ENCODE peak calls at places on chromosome 11, in nine cellular contexts. P, H, I, O, G, J, B, F and K are unnamed samples.

GRCh38 chr11:61083601-61084147 is 18.6 kb upstream of the CD5 start:
- DNase-seq in P (no peak), H (no peak), I (no peak), O (no peak), G (no peak), J (no peak), B (no peak), F (no peak), K (no peak)

GRCh38 chr11:119188067-119188466 is 2.8 kb downstream of the NHERF4 start:
- DNase-seq in P (no peak), H (no peak), I (no peak), O (no peak), G (no peak), J (no peak), B (no peak), F (no peak), K (no peak)

GRCh38 chr11:72584293-72584921 is 89.8 kb downstream of the PDE2A start:
- DNase-seq in P (peak), H (no peak), I (peak), O (peak), G (peak), J (peak), B (no peak), F (peak), K (no peak)

GRCh38 chr11:47946682-47947575 is 33.4 kb upstream of the PTPRJ start:
- DNase-seq in P (peak), H (peak), I (peak), O (peak), G (peak), J (peak), B (peak), F (peak), K (peak)

GRCh38 chr11:134801526-134801925 is 389.5 kb upstream of the B3GAT1 start:
- DNase-seq in P (no peak), H (no peak), I (no peak), O (no peak), G (no peak), J (no peak), B (no peak), F (no peak), K (peak)

GRCh38 chr11:44634401-44635281 is 69.2 kb downstream of the CD82 start:
- DNase-seq in P (no peak), H (peak), I (peak), O (peak), G (peak), J (peak), B (peak), F (peak), K (peak)

GRCh38 chr11:64643258-64643881 is 52.4 kb downstream of the SLC22A12 start:
- DNase-seq in P (no peak), H (no peak), I (no peak), O (no peak), G (no peak), J (no peak), B (no peak), F (no peak), K (no peak)

GRCh38 chr11:45652781-45653180 is 12.6 kb downstream of the CHST1 start:
- DNase-seq in P (peak), H (no peak), I (peak), O (no peak), G (no peak), J (no peak), B (peak), F (no peak), K (no peak)

GRCh38 chr11:35106595-35106994 is 32.4 kb upstream of the CD44 start:
- DNase-seq in P (no peak), H (no peak), I (no peak), O (no peak), G (no peak), J (no peak), B (no peak), F (no peak), K (no peak)

GRCh38 chr11:119734788-119735187 is 5.8 kb upstream of the NECTIN1 start:
- DNase-seq in P (peak), H (no peak), I (no peak), O (no peak), G (no peak), J (no peak), B (peak), F (no peak), K (no peak)

GRCh38 chr11:122864386-122864785 is 18.2 kb upstream of the JHY start:
- DNase-seq in P (no peak), H (no peak), I (no peak), O (no peak), G (no peak), J (no peak), B (no peak), F (no peak), K (peak)

GRCh38 chr11:73866586-73866996 is 10.1 kb downstream of the COA4 start:
- DNase-seq in P (no peak), H (peak), I (peak), O (no peak), G (no peak), J (no peak), B (peak), F (no peak), K (no peak)

GRCh38 chr11:58286249-58286648 is 18.2 kb upstream of the OR10W1 start:
- DNase-seq in P (peak), H (peak), I (peak), O (no peak), G (no peak), J (no peak), B (peak), F (no peak), K (no peak)

GRCh38 chr11:46463701-46464100 is 72.1 kb upstream of the CHRM4 start:
- DNase-seq in P (no peak), H (no peak), I (no peak), O (no peak), G (no peak), J (no peak), B (no peak), F (no peak), K (no peak)

GRCh38 chr11:17138562-17138961 is 61.1 kb upstream of the RPS13 start:
- DNase-seq in P (no peak), H (no peak), I (no peak), O (no peak), G (no peak), J (no peak), B (no peak), F (no peak), K (no peak)

GRCh38 chr11:120840661-120841060 is 183.2 kb upstream of the TBCEL start:
- DNase-seq in P (no peak), H (no peak), I (no peak), O (no peak), G (no peak), J (no peak), B (no peak), F (no peak), K (no peak)

GRCh38 chr11:2169626-2170570 is 1.7 kb downstream of the TH start:
- DNase-seq in P (no peak), H (no peak), I (no peak), O (no peak), G (no peak), J (no peak), B (no peak), F (no peak), K (no peak)

GRCh38 chr11:45158210-45158644 is 11.8 kb downstream of the PRDM11 start:
- DNase-seq in P (no peak), H (no peak), I (no peak), O (peak), G (no peak), J (peak), B (no peak), F (no peak), K (no peak)

GRCh38 chr11:72238040-72238450 is 5.9 kb downstream of the PHOX2A start:
- DNase-seq in P (peak), H (no peak), I (peak), O (no peak), G (no peak), J (no peak), B (peak), F (no peak), K (no peak)

GRCh38 chr11:121487191-121487590 is 34.4 kb upstream of the SORL1-AS1 start:
- DNase-seq in P (no peak), H (no peak), I (no peak), O (no peak), G (no peak), J (no peak), B (no peak), F (no peak), K (peak)

GRCh38 chr11:34837246-34837856 is 78.8 kb downstream of the APIP start:
- DNase-seq in P (no peak), H (no peak), I (no peak), O (no peak), G (no peak), J (no peak), B (peak), F (no peak), K (no peak)

GRCh38 chr11:57490456-57491248 is 24.9 kb downstream of the SLC43A1 start:
- DNase-seq in P (no peak), H (no peak), I (peak), O (no peak), G (no peak), J (no peak), B (peak), F (no peak), K (no peak)

GRCh38 chr11:118715245-118715807 is 35.9 kb upstream of the TREH start:
- DNase-seq in P (no peak), H (no peak), I (no peak), O (no peak), G (no peak), J (no peak), B (no peak), F (no peak), K (no peak)

GRCh38 chr11:90635145-90635544 is 412.3 kb upstream of the CHORDC1 start:
- DNase-seq in P (no peak), H (no peak), I (no peak), O (no peak), G (no peak), J (no peak), B (no peak), F (no peak), K (no peak)

GRCh38 chr11:13284776-13285588 is 7.4 kb downstream of the BMAL1 start:
- DNase-seq in P (no peak), H (no peak), I (no peak), O (no peak), G (no peak), J (no peak), B (no peak), F (no peak), K (no peak)

GRCh38 chr11:48034926-48035876 is 54.8 kb downstream of the PTPRJ start:
- DNase-seq in P (no peak), H (no peak), I (no peak), O (peak), G (peak), J (peak), B (no peak), F (no peak), K (no peak)

GRCh38 chr11:77602385-77603105 is 12.8 kb downstream of the AQP11 start:
- DNase-seq in P (no peak), H (peak), I (peak), O (no peak), G (no peak), J (no peak), B (peak), F (no peak), K (no peak)

GRCh38 chr11:77386178-77386577 is 84.7 kb upstream of the GDPD4 start:
- DNase-seq in P (no peak), H (no peak), I (peak), O (no peak), G (no peak), J (no peak), B (no peak), F (no peak), K (no peak)

GRCh38 chr11:125807909-125808308 is 20.0 kb downstream of the PATE3 start:
- DNase-seq in P (no peak), H (no peak), I (peak), O (no peak), G (no peak), J (no peak), B (peak), F (no peak), K (no peak)

GRCh38 chr11:33531743-33532181 is 168.9 kb downstream of the C11orf91 start:
- DNase-seq in P (no peak), H (peak), I (peak), O (no peak), G (peak), J (peak), B (no peak), F (no peak), K (peak)

GRCh38 chr11:33532257-33532656 is 168.4 kb downstream of the C11orf91 start:
- DNase-seq in P (no peak), H (no peak), I (no peak), O (no peak), G (no peak), J (no peak), B (no peak), F (no peak), K (no peak)

GRCh38 chr11:33534575-33534974 is 166.1 kb downstream of the C11orf91 start:
- DNase-seq in P (no peak), H (no peak), I (peak), O (no peak), G (no peak), J (no peak), B (peak), F (no peak), K (no peak)

GRCh38 chr11:33533668-33534067 is 167.0 kb downstream of the C11orf91 start:
- DNase-seq in P (no peak), H (no peak), I (peak), O (no peak), G (no peak), J (no peak), B (peak), F (no peak), K (no peak)

GRCh38 chr11:33532720-33533119 is 167.9 kb downstream of the C11orf91 start:
- DNase-seq in P (no peak), H (no peak), I (no peak), O (no peak), G (no peak), J (no peak), B (no peak), F (no peak), K (peak)
- H3K4me3 ChIP-seq in P (no peak), H (no peak), I (no peak), O (no peak), G (no peak), J (no peak), B (no peak), F (no peak), K (no peak)

DNA sequence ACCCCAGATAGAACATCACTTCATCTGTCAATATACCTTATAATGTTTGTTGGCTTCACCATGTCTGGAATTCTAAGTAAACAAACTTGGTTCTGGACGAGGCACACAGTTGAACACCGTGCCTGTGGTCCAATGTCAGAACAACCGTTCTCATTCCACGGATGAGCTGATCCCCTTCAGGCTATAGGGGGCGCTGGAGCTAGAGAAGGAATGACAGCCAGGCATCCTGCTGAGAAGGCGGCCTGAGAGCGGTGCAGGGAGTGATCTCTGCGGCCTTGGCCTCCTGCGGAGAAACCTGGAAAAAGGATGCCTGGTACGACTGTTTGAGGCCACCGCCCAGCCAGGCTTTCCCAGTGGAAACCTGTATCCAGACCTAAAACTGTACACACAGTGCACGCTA is 48.7 kb downstream of the FDX1 start:
- DNase-seq in P (no peak), H (no peak), I (no peak), O (no peak), G (no peak), J (no peak), B (no peak), F (no peak), K (no peak)
- H3K4me3 ChIP-seq in P (no peak), H (no peak), I (no peak), O (no peak), G (no peak), J (no peak), B (no peak), F (no peak), K (no peak)

GRCh38 chr11:9672918-9673317 is 9.0 kb downstream of the SWAP70 start:
- DNase-seq in P (no peak), H (no peak), I (no peak), O (no peak), G (no peak), J (no peak), B (no peak), F (no peak), K (no peak)

GRCh38 chr11:9672288-9672916 is 8.5 kb downstream of the SWAP70 start:
- DNase-seq in P (no peak), H (no peak), I (peak), O (no peak), G (no peak), J (no peak), B (no peak), F (no peak), K (no peak)

GRCh38 chr11:9677951-9678350 is 14.1 kb downstream of the SWAP70 start:
- DNase-seq in P (no peak), H (no peak), I (no peak), O (no peak), G (no peak), J (no peak), B (no peak), F (no peak), K (no peak)

GRCh38 chr11:9678576-9678975 is 14.7 kb downstream of the SWAP70 start:
- DNase-seq in P (no peak), H (no peak), I (no peak), O (no peak), G (no peak), J (no peak), B (no peak), F (no peak), K (no peak)

DNA sequence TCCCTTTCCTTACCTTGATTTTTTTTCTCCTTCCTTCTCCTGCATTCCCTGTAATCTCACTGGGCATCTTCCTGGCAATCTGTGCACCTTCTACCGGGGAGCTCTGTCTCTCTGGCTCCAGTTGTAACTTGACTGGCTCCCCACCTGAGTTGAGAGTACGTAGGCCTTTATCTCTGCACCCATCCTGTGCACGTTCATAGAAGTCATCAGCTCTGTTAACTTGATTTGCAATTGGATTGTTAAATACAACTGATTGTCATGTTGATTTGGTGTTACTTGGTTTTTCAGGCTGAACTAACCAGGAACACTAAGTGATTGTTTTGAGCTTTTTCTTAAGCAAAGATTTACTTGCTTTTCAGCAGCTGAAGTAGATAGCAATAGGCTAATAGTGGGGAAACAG is 11.8 kb downstream of the SWAP70 start:
- DNase-seq in P (no peak), H (no peak), I (no peak), O (no peak), G (no peak), J (no peak), B (no peak), F (no peak), K (no peak)
- H3K4me3 ChIP-seq in P (no peak), H (no peak), I (no peak), O (no peak), G (no peak), J (no peak), B (no peak), F (no peak), K (no peak)

GRCh38 chr11:12086271-12087074 is 23.9 kb upstream of the MICAL2 start:
- DNase-seq in P (peak), H (peak), I (peak), O (peak), G (peak), J (peak), B (peak), F (no peak), K (no peak)
- H3K4me3 ChIP-seq in P (no peak), H (peak), I (peak), O (no peak), G (no peak), J (no peak), B (peak), F (peak), K (peak)

GRCh38 chr11:8839306-8839956 is 71.6 kb upstream of the AKIP1 start:
- DNase-seq in P (no peak), H (no peak), I (no peak), O (no peak), G (no peak), J (no peak), B (no peak), F (no peak), K (no peak)
- H3K4me3 ChIP-seq in P (no peak), H (no peak), I (no peak), O (no peak), G (no peak), J (no peak), B (no peak), F (no peak), K (no peak)

GRCh38 chr11:74951241-74951640 is 2.2 kb downstream of the SPCS2 start:
- DNase-seq in P (no peak), H (no peak), I (no peak), O (no peak), G (no peak), J (no peak), B (no peak), F (no peak), K (no peak)
- H3K4me3 ChIP-seq in P (no peak), H (no peak), I (no peak), O (no peak), G (peak), J (no peak), B (peak), F (no peak), K (no peak)